ENCODE peak calls at places on chromosomes 1 and 21, in six cellular contexts. One of them, this sample, is unnamed.

GRCh38 chr1:116694524-116694923 is 27.0 kb upstream of the IGSF3 start:
- DNase-seq in neural crest cell: no peak
- DNase-seq in GM03348: no peak
- DNase-seq in NCI-H1105: no peak
- DNase-seq in ascending aorta: no peak
- DNase-seq in SK-N-SH: no peak
- DNase-seq in this sample: no peak

GRCh38 chr1:52127181-52128175 is 14.4 kb upstream of the ZFYVE9 start:
- DNase-seq in neural crest cell: peak; percentile 28
- DNase-seq in GM03348: peak; percentile 74
- DNase-seq in NCI-H1105: peak; percentile 58
- DNase-seq in SK-N-SH: peak; percentile 62
- DNase-seq in ascending aorta: no peak
- DNase-seq in this sample: peak; percentile 37

GRCh38 chr1:16145030-16145987 is 10.6 kb downstream of the EPHA2 start:
- DNase-seq in NCI-H1105: peak; percentile 76
- DNase-seq in SK-N-SH: no peak
- DNase-seq in neural crest cell: no peak
- DNase-seq in GM03348: peak; percentile 94
- DNase-seq in ascending aorta: peak; percentile 35
- DNase-seq in this sample: no peak

GRCh38 chr1:33277488-33278084 is 21.3 kb downstream of the ZNF362 start:
- DNase-seq in ascending aorta: no peak
- DNase-seq in SK-N-SH: no peak
- DNase-seq in GM03348: no peak
- DNase-seq in NCI-H1105: no peak
- DNase-seq in neural crest cell: no peak
- DNase-seq in this sample: no peak

GRCh38 chr1:18100493-18101063 is 7.0 kb upstream of the IGSF21 start:
- DNase-seq in ascending aorta: no peak
- DNase-seq in GM03348: peak; percentile 84
- DNase-seq in SK-N-SH: peak; percentile 70
- DNase-seq in neural crest cell: peak; percentile 71
- DNase-seq in NCI-H1105: peak; percentile 42
- DNase-seq in this sample: peak; percentile 47

GRCh38 chr1:145688328-145688727 is 18.8 kb downstream of the PDZK1 start:
- DNase-seq in GM03348: no peak
- DNase-seq in NCI-H1105: no peak
- DNase-seq in SK-N-SH: no peak
- DNase-seq in ascending aorta: no peak
- DNase-seq in neural crest cell: no peak
- DNase-seq in this sample: no peak

GRCh38 chr1:66624412-66625060 is 90.6 kb downstream of the SGIP1 start:
- DNase-seq in GM03348: peak; percentile 52
- DNase-seq in neural crest cell: no peak
- DNase-seq in SK-N-SH: no peak
- DNase-seq in ascending aorta: no peak
- DNase-seq in NCI-H1105: no peak
- DNase-seq in this sample: no peak

GRCh38 chr21:35303085-35303484 is 254.0 kb upstream of the RUNX1 start:
- DNase-seq in GM03348: peak; percentile 54
- DNase-seq in neural crest cell: no peak
- DNase-seq in NCI-H1105: no peak
- DNase-seq in SK-N-SH: no peak
- DNase-seq in ascending aorta: no peak
- DNase-seq in this sample: no peak

GRCh38 chr21:37593015-37593414 is 226.4 kb downstream of the DYRK1A start:
- DNase-seq in neural crest cell: no peak
- DNase-seq in SK-N-SH: no peak
- DNase-seq in ascending aorta: no peak
- DNase-seq in NCI-H1105: no peak
- DNase-seq in GM03348: no peak
- DNase-seq in this sample: no peak

GRCh38 chr1:211145944-211146343 is 12.0 kb upstream of the KCNH1 start:
- DNase-seq in NCI-H1105: peak; percentile 43
- DNase-seq in neural crest cell: no peak
- DNase-seq in ascending aorta: no peak
- DNase-seq in GM03348: no peak
- DNase-seq in SK-N-SH: no peak
- DNase-seq in this sample: no peak

GRCh38 chr1:236848274-236848925 is 53.3 kb downstream of the MTR start:
- DNase-seq in NCI-H1105: no peak
- DNase-seq in ascending aorta: no peak
- DNase-seq in GM03348: no peak
- DNase-seq in neural crest cell: no peak
- DNase-seq in SK-N-SH: no peak
- DNase-seq in this sample: no peak

GRCh38 chr1:109356959-109357358 is 40.8 kb downstream of the SORT1 start:
- DNase-seq in ascending aorta: no peak
- DNase-seq in SK-N-SH: no peak
- DNase-seq in NCI-H1105: no peak
- DNase-seq in GM03348: no peak
- DNase-seq in neural crest cell: no peak
- DNase-seq in this sample: no peak

GRCh38 chr1:97849350-97850339 is 71.2 kb downstream of the DPYD start:
- DNase-seq in NCI-H1105: peak; percentile 85
- DNase-seq in neural crest cell: no peak
- DNase-seq in GM03348: peak; percentile 81
- DNase-seq in SK-N-SH: no peak
- DNase-seq in ascending aorta: no peak
- DNase-seq in this sample: no peak

GRCh38 chr1:109890115-109890953 is 20.3 kb upstream of the CSF1 start:
- DNase-seq in NCI-H1105: no peak
- DNase-seq in GM03348: no peak
- DNase-seq in ascending aorta: no peak
- DNase-seq in SK-N-SH: no peak
- DNase-seq in neural crest cell: no peak
- DNase-seq in this sample: no peak

GRCh38 chr1:182684128-182684828 is at the start of gene RGS8:
- DNase-seq in SK-N-SH: peak; percentile 27
- DNase-seq in neural crest cell: no peak
- DNase-seq in ascending aorta: no peak
- DNase-seq in GM03348: no peak
- DNase-seq in NCI-H1105: no peak
- DNase-seq in this sample: no peak

GRCh38 chr1:160768295-160768657 is 27.7 kb upstream of the LY9 start:
- DNase-seq in SK-N-SH: no peak
- DNase-seq in neural crest cell: no peak
- DNase-seq in NCI-H1105: no peak
- DNase-seq in ascending aorta: no peak
- DNase-seq in GM03348: no peak
- DNase-seq in this sample: no peak

GRCh38 chr1:239997515-239998311 is 94.0 kb upstream of the FMN2 start:
- DNase-seq in GM03348: peak; percentile 46
- DNase-seq in SK-N-SH: peak; percentile 89
- DNase-seq in NCI-H1105: no peak
- DNase-seq in neural crest cell: peak; percentile 52
- DNase-seq in ascending aorta: no peak
- DNase-seq in this sample: no peak

GRCh38 chr1:173666646-173667045 is 3.0 kb downstream of the ANKRD45 start:
- DNase-seq in GM03348: no peak
- DNase-seq in ascending aorta: no peak
- DNase-seq in SK-N-SH: no peak
- DNase-seq in NCI-H1105: no peak
- DNase-seq in neural crest cell: no peak
- DNase-seq in this sample: no peak

GRCh38 chr1:8409107-8409506 is 91.2 kb downstream of the SLC45A1 start:
- DNase-seq in GM03348: peak; percentile 52
- DNase-seq in SK-N-SH: no peak
- DNase-seq in ascending aorta: no peak
- DNase-seq in neural crest cell: no peak
- DNase-seq in NCI-H1105: no peak
- DNase-seq in this sample: peak; percentile 62

GRCh38 chr1:41678141-41678878 is 193.8 kb upstream of the EDN2 start:
- DNase-seq in ascending aorta: no peak
- DNase-seq in SK-N-SH: no peak
- DNase-seq in GM03348: peak; percentile 61
- DNase-seq in neural crest cell: no peak
- DNase-seq in NCI-H1105: no peak
- DNase-seq in this sample: no peak

GRCh38 chr1:47664356-47664755 is 226.5 kb downstream of the FOXD2 start:
- DNase-seq in ascending aorta: no peak
- DNase-seq in neural crest cell: no peak
- DNase-seq in NCI-H1105: no peak
- DNase-seq in GM03348: no peak
- DNase-seq in SK-N-SH: no peak
- DNase-seq in this sample: no peak

GRCh38 chr1:3170566-3171453 is 101.8 kb downstream of the PRDM16 start:
- DNase-seq in NCI-H1105: peak; percentile 87
- DNase-seq in SK-N-SH: peak; percentile 89
- DNase-seq in ascending aorta: peak; percentile 72
- DNase-seq in neural crest cell: no peak
- DNase-seq in GM03348: peak; percentile 62
- DNase-seq in this sample: peak; percentile 84

GRCh38 chr1:64743954-64744491 is 852 bp upstream of the RAVER2 start:
- DNase-seq in SK-N-SH: no peak
- DNase-seq in ascending aorta: no peak
- DNase-seq in GM03348: no peak
- DNase-seq in neural crest cell: no peak
- DNase-seq in NCI-H1105: no peak
- DNase-seq in this sample: no peak

This sample was measured in globus pallidus.